ENCODE peak calls at places on chromosome X, in nine cellular contexts. One of them, this sample, is unnamed.

GRCh38 chrX:107025538-107025937 is 25.5 kb upstream of the MORC4 start:
- DNase-seq in astrocyte: peak
- DNase-seq in EL: peak
- DNase-seq in H54: peak
- DNase-seq in H1: no peak
- DNase-seq in cardiac muscle cell: peak
- DNase-seq in endothelial cell of umbilical vein: peak
- DNase-seq in activated CD8-positive, alpha-beta memory T cell treated with anti-CD3 and anti-CD28 coated beads for 48 hours: no peak
- DNase-seq in fibroblast of mammary gland: peak
- DNase-seq in this sample: peak

GRCh38 chrX:139759637-139760036 is 51.7 kb upstream of the MCF2 start:
- DNase-seq in H1: peak
- DNase-seq in astrocyte: no peak
- DNase-seq in endothelial cell of umbilical vein: peak
- DNase-seq in cardiac muscle cell: peak
- DNase-seq in H54: peak
- DNase-seq in fibroblast of mammary gland: peak
- DNase-seq in EL: peak
- DNase-seq in activated CD8-positive, alpha-beta memory T cell treated with anti-CD3 and anti-CD28 coated beads for 48 hours: no peak
- DNase-seq in this sample: peak

GRCh38 chrX:120604359-120604782 is 470 bp downstream of the MCTS1 start:
- DNase-seq in activated CD8-positive, alpha-beta memory T cell treated with anti-CD3 and anti-CD28 coated beads for 48 hours: no peak
- DNase-seq in endothelial cell of umbilical vein: peak
- DNase-seq in astrocyte: peak
- DNase-seq in EL: peak
- DNase-seq in fibroblast of mammary gland: peak
- DNase-seq in cardiac muscle cell: peak
- DNase-seq in H1: no peak
- DNase-seq in H54: peak
- DNase-seq in this sample: peak

GRCh38 chrX:153400146-153401132 is 711 bp downstream of the PNMA6E start:
- DNase-seq in EL: peak
- DNase-seq in H1: peak
- DNase-seq in endothelial cell of umbilical vein: peak
- DNase-seq in astrocyte: no peak
- DNase-seq in cardiac muscle cell: peak
- DNase-seq in H54: peak
- DNase-seq in activated CD8-positive, alpha-beta memory T cell treated with anti-CD3 and anti-CD28 coated beads for 48 hours: peak
- DNase-seq in fibroblast of mammary gland: peak
- DNase-seq in this sample: peak

GRCh38 chrX:148914783-148915182 is 414.4 kb downstream of the AFF2 start:
- DNase-seq in EL: no peak
- DNase-seq in fibroblast of mammary gland: no peak
- DNase-seq in H54: no peak
- DNase-seq in cardiac muscle cell: no peak
- DNase-seq in H1: no peak
- DNase-seq in endothelial cell of umbilical vein: no peak
- DNase-seq in astrocyte: peak
- DNase-seq in activated CD8-positive, alpha-beta memory T cell treated with anti-CD3 and anti-CD28 coated beads for 48 hours: no peak
- DNase-seq in this sample: no peak

GRCh38 chrX:19372170-19373033 is 28.7 kb downstream of the PDHA1 start:
- DNase-seq in H1: peak
- DNase-seq in EL: peak
- DNase-seq in H54: no peak
- DNase-seq in activated CD8-positive, alpha-beta memory T cell treated with anti-CD3 and anti-CD28 coated beads for 48 hours: peak
- DNase-seq in endothelial cell of umbilical vein: peak
- DNase-seq in cardiac muscle cell: peak
- DNase-seq in fibroblast of mammary gland: peak
- DNase-seq in astrocyte: peak
- DNase-seq in this sample: peak

GRCh38 chrX:82412851-82413250 is 1095.2 kb upstream of the POU3F4 start:
- DNase-seq in endothelial cell of umbilical vein: no peak
- DNase-seq in activated CD8-positive, alpha-beta memory T cell treated with anti-CD3 and anti-CD28 coated beads for 48 hours: no peak
- DNase-seq in astrocyte: no peak
- DNase-seq in H54: no peak
- DNase-seq in H1: no peak
- DNase-seq in cardiac muscle cell: no peak
- DNase-seq in fibroblast of mammary gland: no peak
- DNase-seq in EL: no peak
- DNase-seq in this sample: no peak

GRCh38 chrX:37998586-37999267 is 7.6 kb upstream of the SYTL5 start:
- DNase-seq in cardiac muscle cell: no peak
- DNase-seq in activated CD8-positive, alpha-beta memory T cell treated with anti-CD3 and anti-CD28 coated beads for 48 hours: no peak
- DNase-seq in H1: no peak
- DNase-seq in endothelial cell of umbilical vein: peak
- DNase-seq in astrocyte: peak
- DNase-seq in EL: peak
- DNase-seq in H54: peak
- DNase-seq in fibroblast of mammary gland: peak
- DNase-seq in this sample: peak

GRCh38 chrX:76366972-76367371 is 60.5 kb upstream of the MAGEE1 start:
- DNase-seq in fibroblast of mammary gland: no peak
- DNase-seq in H1: no peak
- DNase-seq in cardiac muscle cell: no peak
- DNase-seq in activated CD8-positive, alpha-beta memory T cell treated with anti-CD3 and anti-CD28 coated beads for 48 hours: no peak
- DNase-seq in H54: no peak
- DNase-seq in endothelial cell of umbilical vein: no peak
- DNase-seq in EL: no peak
- DNase-seq in astrocyte: no peak
- DNase-seq in this sample: no peak

GRCh38 chrX:15515931-15516330 is 15.3 kb downstream of the BMX start:
- DNase-seq in endothelial cell of umbilical vein: peak
- DNase-seq in cardiac muscle cell: no peak
- DNase-seq in H54: no peak
- DNase-seq in fibroblast of mammary gland: no peak
- DNase-seq in activated CD8-positive, alpha-beta memory T cell treated with anti-CD3 and anti-CD28 coated beads for 48 hours: no peak
- DNase-seq in astrocyte: no peak
- DNase-seq in EL: no peak
- DNase-seq in H1: no peak
- DNase-seq in this sample: no peak

GRCh38 chrX:115311666-115312065 is 22.2 kb downstream of the LUZP4 start:
- DNase-seq in astrocyte: peak
- DNase-seq in fibroblast of mammary gland: no peak
- DNase-seq in endothelial cell of umbilical vein: no peak
- DNase-seq in cardiac muscle cell: peak
- DNase-seq in activated CD8-positive, alpha-beta memory T cell treated with anti-CD3 and anti-CD28 coated beads for 48 hours: no peak
- DNase-seq in EL: no peak
- DNase-seq in H1: peak
- DNase-seq in H54: no peak
- DNase-seq in this sample: no peak

GRCh38 chrX:39242187-39242586 is 440.9 kb downstream of the MID1IP1 start:
- DNase-seq in cardiac muscle cell: peak
- DNase-seq in EL: peak
- DNase-seq in endothelial cell of umbilical vein: peak
- DNase-seq in fibroblast of mammary gland: peak
- DNase-seq in H54: no peak
- DNase-seq in activated CD8-positive, alpha-beta memory T cell treated with anti-CD3 and anti-CD28 coated beads for 48 hours: no peak
- DNase-seq in astrocyte: peak
- DNase-seq in H1: no peak
- DNase-seq in this sample: peak

GRCh38 chrX:3950373-3950772 is 236.9 kb upstream of the PRKX start:
- DNase-seq in astrocyte: peak
- DNase-seq in H54: no peak
- DNase-seq in endothelial cell of umbilical vein: no peak
- DNase-seq in fibroblast of mammary gland: no peak
- DNase-seq in activated CD8-positive, alpha-beta memory T cell treated with anti-CD3 and anti-CD28 coated beads for 48 hours: no peak
- DNase-seq in H1: no peak
- DNase-seq in cardiac muscle cell: no peak
- DNase-seq in EL: no peak
- DNase-seq in this sample: no peak

GRCh38 chrX:154002215-154002719 is 17.4 kb downstream of the IRAK1 start:
- DNase-seq in activated CD8-positive, alpha-beta memory T cell treated with anti-CD3 and anti-CD28 coated beads for 48 hours: no peak
- DNase-seq in H1: no peak
- DNase-seq in fibroblast of mammary gland: peak
- DNase-seq in EL: peak
- DNase-seq in endothelial cell of umbilical vein: no peak
- DNase-seq in astrocyte: peak
- DNase-seq in cardiac muscle cell: no peak
- DNase-seq in H54: no peak
- DNase-seq in this sample: peak

GRCh38 chrX:151999813-152000212 is 25.3 kb upstream of the GABRE start:
- DNase-seq in activated CD8-positive, alpha-beta memory T cell treated with anti-CD3 and anti-CD28 coated beads for 48 hours: no peak
- DNase-seq in EL: no peak
- DNase-seq in cardiac muscle cell: no peak
- DNase-seq in astrocyte: no peak
- DNase-seq in H1: no peak
- DNase-seq in fibroblast of mammary gland: no peak
- DNase-seq in endothelial cell of umbilical vein: no peak
- DNase-seq in H54: no peak
- DNase-seq in this sample: no peak

GRCh38 chrX:55867254-55867653 is 149.7 kb downstream of the RRAGB start:
- DNase-seq in endothelial cell of umbilical vein: no peak
- DNase-seq in activated CD8-positive, alpha-beta memory T cell treated with anti-CD3 and anti-CD28 coated beads for 48 hours: no peak
- DNase-seq in cardiac muscle cell: no peak
- DNase-seq in fibroblast of mammary gland: peak
- DNase-seq in H1: no peak
- DNase-seq in astrocyte: peak
- DNase-seq in EL: peak
- DNase-seq in H54: no peak
- DNase-seq in this sample: peak

GRCh38 chrX:125646195-125646594 is 326.5 kb downstream of the TEX13C start:
- DNase-seq in EL: no peak
- DNase-seq in H54: no peak
- DNase-seq in fibroblast of mammary gland: no peak
- DNase-seq in cardiac muscle cell: no peak
- DNase-seq in endothelial cell of umbilical vein: no peak
- DNase-seq in astrocyte: no peak
- DNase-seq in activated CD8-positive, alpha-beta memory T cell treated with anti-CD3 and anti-CD28 coated beads for 48 hours: no peak
- DNase-seq in H1: no peak
- DNase-seq in this sample: peak